ENCODE peak calls at places on chromosomes 16 and 17, in six cellular contexts. H is bronchial epithelial cell; L is thoracic aorta; E is spleen; Q is HCT116; M is CD4-positive, alpha-beta T cell. Z is an unnamed sample.

GRCh38 chr16:86494565-86495356 is 15.6 kb upstream of the FOXF1 start:
- DNase-seq in H (no peak), M (no peak), E (peak), L (no peak), Q (no peak), Z (no peak)

GRCh38 chr17:83067718-83068261 is 11.6 kb upstream of the METRNL start:
- DNase-seq in L (no peak), M (no peak), E (peak), H (no peak), Q (no peak), Z (no peak)

GRCh38 chr17:13362341-13363122 is 239.2 kb downstream of the HS3ST3A1 start:
- DNase-seq in M (no peak), H (peak), Q (no peak), E (no peak), L (no peak), Z (no peak)

GRCh38 chr16:23045025-23045424 is 104.2 kb downstream of the USP31 start:
- DNase-seq in L (no peak), E (no peak), Q (no peak), M (no peak), H (no peak), Z (no peak)

GRCh38 chr17:6506679-6507231 is 49.6 kb downstream of the PITPNM3 start:
- DNase-seq in H (peak), Q (peak), L (no peak), E (no peak), M (no peak), Z (no peak)

GRCh38 chr16:8572919-8573724 is 17.2 kb downstream of the TMEM114 start:
- DNase-seq in L (no peak), E (no peak), Q (peak), M (no peak), H (peak), Z (no peak)

GRCh38 chr17:31431098-31431794 is 39.8 kb downstream of the RAB11FIP4 start:
- DNase-seq in H (no peak), Q (no peak), L (no peak), M (no peak), E (peak), Z (no peak)

GRCh38 chr16:54453863-54454262 is 167.3 kb upstream of the IRX3 start:
- DNase-seq in H (no peak), Q (no peak), M (no peak), L (no peak), E (no peak), Z (no peak)

GRCh38 chr16:87829123-87829980 is 40.0 kb downstream of the SLC7A5 start:
- DNase-seq in Q (no peak), E (no peak), M (no peak), L (no peak), H (no peak), Z (no peak)

GRCh38 chr17:56598471-56598870 is 5.0 kb downstream of the NOG start:
- DNase-seq in L (no peak), E (no peak), Q (no peak), M (no peak), H (no peak), Z (no peak)

GRCh38 chr17:40021471-40021961 is 6.3 kb downstream of the CSF3 start:
- DNase-seq in M (no peak), E (no peak), H (peak), Q (no peak), L (no peak), Z (no peak)

GRCh38 chr17:337866-338265 is 14.7 kb downstream of the RPH3AL start:
- DNase-seq in H (no peak), L (no peak), M (no peak), Q (no peak), E (peak), Z (no peak)

GRCh38 chr17:14354807-14355206 is 53.9 kb downstream of the HS3ST3B1 start:
- DNase-seq in Q (no peak), L (no peak), E (no peak), M (no peak), H (no peak), Z (no peak)

GRCh38 chr17:75645889-75646625 is 12.8 kb downstream of the SMIM5 start:
- DNase-seq in L (no peak), E (peak), Q (peak), M (no peak), H (peak), Z (no peak)

GRCh38 chr16:27781981-27782880 is 232.3 kb downstream of the KATNIP start:
- DNase-seq in L (no peak), M (no peak), H (no peak), Q (no peak), E (peak), Z (no peak)

GRCh38 chr17:70804161-70804560 is 634.8 kb downstream of the KCNJ2 start:
- DNase-seq in M (no peak), H (peak), E (no peak), Q (no peak), L (no peak), Z (no peak)

GRCh38 chr16:88773812-88774291 is 11.2 kb downstream of the PIEZO1 start:
- DNase-seq in E (no peak), M (no peak), H (peak), L (no peak), Q (no peak), Z (no peak)

GRCh38 chr16:57271063-57271345 is 13.5 kb downstream of the PLLP start:
- DNase-seq in M (no peak), L (no peak), H (no peak), Q (no peak), E (no peak), Z (no peak)

GRCh38 chr17:28346746-28347246 is 10.5 kb downstream of the POLDIP2 start:
- DNase-seq in L (no peak), E (no peak), Q (no peak), H (no peak), M (no peak), Z (no peak)

GRCh38 chr16:84049403-84050060 is 6.9 kb upstream of the SLC38A8 start:
- DNase-seq in E (peak), H (no peak), M (no peak), Q (no peak), L (no peak), Z (no peak)

GRCh38 chr17:74380959-74381808 is 13.9 kb downstream of the GPR142 start:
- DNase-seq in M (no peak), E (no peak), L (no peak), H (no peak), Q (no peak), Z (no peak)

GRCh38 chr17:10216213-10216982 is 18.0 kb upstream of the GAS7 start:
- DNase-seq in Q (no peak), E (no peak), M (no peak), L (no peak), H (no peak), Z (peak)

GRCh38 chr16:4410335-4411075 is 5.9 kb downstream of the CORO7 start:
- DNase-seq in Q (no peak), M (no peak), H (no peak), E (no peak), L (no peak), Z (no peak)

GRCh38 chr17:39753514-39754160 is 15.9 kb downstream of the GRB7 start:
- DNase-seq in Q (no peak), H (no peak), M (peak), L (no peak), E (peak), Z (no peak)

GRCh38 chr16:856101-856500 is 55.6 kb upstream of the GNG13 start:
- DNase-seq in Q (no peak), H (no peak), L (no peak), M (no peak), E (no peak), Z (no peak)

GRCh38 chr17:34151081-34151480 is 104.0 kb upstream of the CCL2 start:
- DNase-seq in E (no peak), L (no peak), M (no peak), Q (no peak), H (no peak), Z (no peak)

GRCh38 chr17:32335647-32336046 is 6.3 kb downstream of the C17orf75 start:
- DNase-seq in M (no peak), L (no peak), E (no peak), H (peak), Q (no peak), Z (no peak)

GRCh38 chr17:67434061-67434525 is 57.0 kb downstream of the PITPNC1 start:
- DNase-seq in Q (no peak), H (no peak), L (no peak), E (peak), M (peak), Z (no peak)

GRCh38 chr16:81995651-81996050 is 15.6 kb downstream of the SDR42E1 start:
- DNase-seq in M (no peak), Q (no peak), H (peak), E (no peak), L (no peak), Z (no peak)

GRCh38 chr16:4663756-4664465 is 29.5 kb upstream of the NUDT16L1 start:
- DNase-seq in E (peak), Q (no peak), H (no peak), M (no peak), L (no peak), Z (no peak)

DNA sequence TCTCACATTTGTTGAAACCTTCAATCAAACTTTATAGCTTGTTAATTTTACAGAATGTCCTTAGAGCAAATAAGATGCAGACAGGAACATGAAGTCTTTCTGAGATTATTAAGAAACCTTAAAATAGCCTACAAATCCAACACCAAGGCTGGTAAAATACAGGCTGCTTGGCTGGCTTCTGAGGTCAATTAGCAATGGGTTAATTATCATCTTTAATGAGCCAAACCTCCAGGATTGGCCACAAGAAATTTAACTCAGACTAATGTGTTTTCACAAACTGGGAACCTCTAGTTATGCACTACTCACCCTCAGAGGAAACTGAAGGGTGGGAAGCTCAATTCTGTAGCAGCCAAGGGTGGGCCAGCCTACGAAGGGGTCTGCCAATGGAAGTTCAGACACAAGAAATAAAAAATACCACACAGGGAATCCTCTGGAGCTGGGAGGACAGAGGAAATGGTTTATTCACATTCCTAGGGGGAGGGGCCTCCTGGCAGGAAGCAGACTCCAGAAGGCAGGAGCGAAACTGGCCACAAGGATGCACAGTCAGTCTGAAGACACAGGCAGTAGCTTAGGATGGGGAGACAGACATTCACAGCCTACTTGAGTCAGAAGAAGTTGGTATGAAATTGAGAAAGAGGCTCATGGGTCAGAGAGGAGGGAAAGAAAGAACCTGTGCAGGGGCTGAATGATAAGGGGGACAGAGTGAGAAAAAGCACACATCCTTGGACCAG is 36.1 kb downstream of the HIC1 start:
- DNase-seq in H (peak), L (no peak), M (no peak), Q (no peak), E (peak), Z (no peak)
- TF ChIP-seq CTCF in H (peak), L (peak), M (no peak), Q (peak), E (peak), Z (no peak)

DNA sequence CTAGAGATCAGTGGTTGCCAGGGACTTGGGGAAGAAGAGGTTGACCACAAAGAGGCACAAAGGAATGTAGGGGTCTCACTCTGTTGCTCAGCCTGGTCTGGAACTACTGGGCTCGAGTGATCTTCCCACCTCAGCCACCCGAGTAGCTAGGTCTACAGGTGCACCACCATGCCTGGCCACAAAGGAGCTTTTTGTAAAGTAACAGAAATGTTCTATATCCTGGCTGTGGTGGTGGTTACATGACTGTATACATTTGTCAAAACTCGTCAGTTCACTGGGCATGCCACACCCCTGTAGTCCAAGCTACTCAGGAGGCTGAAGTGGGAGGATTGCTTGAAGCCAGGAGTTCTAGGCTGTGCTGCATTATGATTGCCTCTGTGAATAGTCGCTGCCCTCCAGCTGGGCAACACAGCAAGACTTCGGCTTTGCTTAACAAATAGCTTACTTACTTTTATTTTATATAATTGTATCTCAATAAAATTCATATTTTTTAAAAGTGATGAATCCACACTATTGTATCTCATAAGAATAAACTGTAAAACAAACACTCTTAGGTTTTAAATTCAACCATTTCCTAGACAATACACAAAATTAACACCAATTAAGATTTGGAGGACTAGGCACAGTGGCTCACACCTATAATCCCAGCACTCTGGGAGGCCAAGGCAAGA is 5.0 kb downstream of the SKA2 start:
- DNase-seq in Q (no peak), L (no peak), H (peak), M (no peak), E (no peak), Z (no peak)
- TF ChIP-seq CTCF in Q (no peak), L (no peak), H (no peak), M (no peak), E (no peak), Z (no peak)

GRCh38 chr16:85359147-85359822 is 247.0 kb upstream of the CIBAR2 start:
- DNase-seq in E (no peak), M (no peak), H (peak), Q (no peak), L (no peak), Z (no peak)
- TF ChIP-seq CTCF in E (no peak), M (no peak), H (no peak), Q (no peak), L (no peak), Z (no peak)

DNA sequence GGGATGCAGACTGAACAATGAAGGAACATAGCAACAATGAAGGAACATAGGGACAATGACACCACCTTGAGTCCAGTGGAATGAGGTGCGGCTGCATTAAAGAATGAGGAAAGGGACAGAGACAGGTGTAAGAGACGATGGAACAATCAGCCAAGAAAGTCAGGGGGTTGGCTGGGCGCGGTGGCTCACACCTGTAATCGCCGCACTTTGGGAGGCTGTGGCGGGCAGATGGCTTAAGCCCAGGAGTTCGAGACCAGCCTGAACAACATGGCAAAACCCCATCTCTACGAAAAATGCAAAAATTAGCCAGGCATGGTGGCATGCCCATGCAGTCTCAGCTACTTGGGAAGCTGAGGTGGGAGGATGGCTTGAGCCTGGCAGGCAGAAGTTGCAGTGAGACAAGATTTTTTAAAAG is 13.6 kb upstream of the CBFB start:
- DNase-seq in L (no peak), Q (peak), E (peak), H (no peak), M (no peak), Z (no peak)
- TF ChIP-seq CTCF in L (no peak), Q (peak), E (no peak), H (no peak), M (no peak), Z (no peak)

GRCh38 chr17:61247438-61247837 is 152.2 kb upstream of the TBX2 start:
- DNase-seq in Q (no peak), M (no peak), H (no peak), E (no peak), L (no peak), Z (no peak)
- TF ChIP-seq CTCF in Q (no peak), M (no peak), H (no peak), E (no peak), L (no peak), Z (no peak)

GRCh38 chr16:13435873-13436474 is 484.0 kb upstream of the ERCC4 start:
- DNase-seq in E (no peak), Q (no peak), H (no peak), L (no peak), M (no peak), Z (no peak)
- TF ChIP-seq CTCF in E (no peak), Q (peak), H (no peak), L (no peak), M (no peak), Z (no peak)

DNA sequence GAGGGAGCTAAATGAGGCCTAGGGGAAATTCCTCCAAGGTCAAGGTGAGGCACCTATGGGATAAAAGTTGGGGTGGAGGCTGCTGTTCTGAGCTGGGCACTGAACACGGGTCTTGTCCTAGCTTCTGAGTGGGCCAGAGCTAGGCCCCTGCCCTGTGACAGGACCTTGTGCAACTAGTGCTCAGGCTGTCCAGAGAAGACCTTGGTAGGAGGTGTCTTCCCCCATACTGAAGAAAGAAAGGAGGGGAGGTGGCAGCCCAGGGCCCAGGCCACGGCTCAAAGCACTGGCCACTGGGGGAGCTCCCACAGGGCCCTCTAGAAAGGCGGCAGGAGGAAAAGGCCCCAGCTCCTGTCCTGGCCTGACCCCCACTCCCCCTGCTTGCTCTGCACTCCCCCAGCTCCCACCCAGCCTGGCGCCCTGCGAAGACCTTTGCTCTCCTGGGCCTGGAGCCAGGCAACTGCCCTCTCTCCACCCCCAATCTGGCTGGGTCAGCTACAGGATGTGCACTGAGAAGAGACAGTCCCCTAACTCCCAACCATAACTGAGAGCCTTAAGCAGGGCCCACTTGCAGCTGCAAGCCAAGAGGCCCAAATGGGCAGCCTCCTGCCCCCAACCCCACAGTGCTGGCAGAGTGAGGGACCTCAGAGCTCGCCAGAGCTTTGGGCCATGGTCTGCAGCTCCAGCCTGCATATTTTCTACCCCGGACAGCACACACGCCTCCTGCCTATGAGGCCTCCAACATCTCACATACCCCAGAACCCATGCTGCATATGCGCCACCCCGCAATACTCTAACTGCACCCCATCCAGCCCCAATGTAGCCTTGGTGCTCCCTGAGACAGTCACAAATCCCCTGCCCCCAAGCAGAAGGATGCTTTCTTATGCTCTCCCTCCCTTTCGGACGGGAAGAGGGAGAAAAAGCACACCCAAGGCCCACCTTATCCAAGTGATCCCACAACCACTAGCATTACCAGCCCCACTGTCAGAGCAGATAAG is 15.3 kb downstream of the HSD11B2 start:
- DNase-seq in L (no peak), H (no peak), E (no peak), Q (no peak), M (no peak), Z (no peak)
- TF ChIP-seq CTCF in L (no peak), H (no peak), E (no peak), Q (no peak), M (no peak), Z (no peak)